ENCODE peak calls at places on chromosomes 4 and X, in six cellular contexts. R, Z, I, P, Y and K are unnamed samples.

GRCh38 chr4:105620640-105621323 is 68.4 kb downstream of the ARHGEF38 start:
- DNase-seq in R (no peak), Z (no peak), I (no peak), P (no peak), Y (no peak), K (no peak)

GRCh38 chrX:15451913-15452312 is 41.2 kb downstream of the PIR start:
- DNase-seq in R (no peak), Z (no peak), I (no peak), P (no peak), Y (no peak), K (no peak)

GRCh38 chr4:1337951-1338751 is 8.9 kb upstream of the UVSSA start:
- DNase-seq in R (no peak), Z (no peak), I (no peak), P (no peak), Y (no peak), K (no peak)

GRCh38 chrX:97389761-97390192 is 506.1 kb downstream of the RPA4 start:
- DNase-seq in R (no peak), Z (no peak), I (no peak), P (no peak), Y (no peak), K (no peak)

GRCh38 chrX:20884565-20884964 is 489.7 kb upstream of the CNKSR2 start:
- DNase-seq in R (no peak), Z (no peak), I (no peak), P (no peak), Y (no peak), K (no peak)

GRCh38 chr4:124189545-124189944 is 523.0 kb downstream of the ANKRD50 start:
- DNase-seq in R (no peak), Z (no peak), I (no peak), P (no peak), Y (no peak), K (no peak)

GRCh38 chr4:163165217-163166017 is 1.3 kb downstream of the NAF1 start:
- DNase-seq in R (no peak), Z (no peak), I (no peak), P (no peak), Y (no peak), K (no peak)

GRCh38 chrX:79181401-79181800 is 36.9 kb downstream of the GPR174 start:
- DNase-seq in R (no peak), Z (no peak), I (no peak), P (no peak), Y (no peak), K (no peak)

GRCh38 chr4:152342293-152342692 is 193.6 kb downstream of the FBXW7 start:
- DNase-seq in R (no peak), Z (peak), I (no peak), P (no peak), Y (no peak), K (no peak)

GRCh38 chrX:18291006-18291545 is 63.4 kb downstream of the SCML2 start:
- DNase-seq in R (no peak), Z (no peak), I (no peak), P (no peak), Y (no peak), K (no peak)

GRCh38 chr4:135508006-135508714 is 1306.6 kb upstream of the PABPC4L start:
- DNase-seq in R (no peak), Z (no peak), I (no peak), P (no peak), Y (no peak), K (no peak)

GRCh38 chr4:174880001-174880400 is 38.2 kb upstream of the ADAM29 start:
- DNase-seq in R (no peak), Z (no peak), I (no peak), P (no peak), Y (no peak), K (no peak)

GRCh38 chr4:91198951-91199350 is 1071.8 kb downstream of the CCSER1 start:
- DNase-seq in R (no peak), Z (no peak), I (no peak), P (no peak), Y (no peak), K (no peak)

GRCh38 chr4:112747035-112747434 is 110.1 kb downstream of the LARP7 start:
- DNase-seq in R (no peak), Z (peak), I (no peak), P (no peak), Y (no peak), K (no peak)

GRCh38 chr4:47451657-47452056 is 11.8 kb downstream of the COMMD8 start:
- DNase-seq in R (no peak), Z (no peak), I (no peak), P (no peak), Y (no peak), K (no peak)

GRCh38 chr4:89586864-89587263 is 250.1 kb downstream of the SNCA start:
- DNase-seq in R (no peak), Z (no peak), I (no peak), P (no peak), Y (no peak), K (no peak)

GRCh38 chr4:183383606-183384005 is 60.8 kb upstream of the CDKN2AIP start:
- DNase-seq in R (no peak), Z (no peak), I (no peak), P (no peak), Y (no peak), K (no peak)

GRCh38 chrX:19677121-19677520 is 161.8 kb upstream of the MAP3K15 start:
- DNase-seq in R (no peak), Z (no peak), I (no peak), P (no peak), Y (no peak), K (no peak)

GRCh38 chr4:27082786-27083185 is 222.1 kb downstream of the STIM2 start:
- DNase-seq in R (no peak), Z (no peak), I (no peak), P (no peak), Y (no peak), K (no peak)

GRCh38 chr4:138235419-138235952 is 6.7 kb downstream of the SLC7A11 start:
- DNase-seq in R (no peak), Z (no peak), I (peak), P (no peak), Y (no peak), K (no peak)

GRCh38 chrX:10576777-10577444 is 43.5 kb downstream of the MID1 start:
- DNase-seq in R (no peak), Z (no peak), I (no peak), P (no peak), Y (no peak), K (no peak)

GRCh38 chr4:159946983-159947645 is 844.2 kb downstream of the RAPGEF2 start:
- DNase-seq in R (no peak), Z (peak), I (peak), P (no peak), Y (peak), K (no peak)

GRCh38 chrX:21847342-21847741 is 7.9 kb downstream of the MBTPS2 start:
- DNase-seq in R (no peak), Z (no peak), I (no peak), P (no peak), Y (no peak), K (no peak)

GRCh38 chr4:96009720-96010119 is 169.8 kb downstream of the PDHA2 start:
- DNase-seq in R (no peak), Z (no peak), I (no peak), P (no peak), Y (no peak), K (no peak)

GRCh38 chr4:107153228-107153627 is 117.1 kb upstream of the DKK2 start:
- DNase-seq in R (no peak), Z (peak), I (no peak), P (peak), Y (no peak), K (no peak)

GRCh38 chr4:57064120-57064519 is 46.1 kb downstream of the IGFBP7 start:
- DNase-seq in R (no peak), Z (no peak), I (no peak), P (no peak), Y (no peak), K (no peak)

GRCh38 chr4:112029642-112030235 is 115.5 kb upstream of the FAM241A start:
- DNase-seq in R (no peak), Z (no peak), I (no peak), P (no peak), Y (no peak), K (no peak)

GRCh38 chr4:25637581-25638220 is 17.9 kb upstream of the SLC34A2 start:
- DNase-seq in R (no peak), Z (no peak), I (no peak), P (no peak), Y (no peak), K (no peak)

GRCh38 chr4:94621491-94622080 is 136.2 kb upstream of the BMPR1B start:
- DNase-seq in R (peak), Z (peak), I (peak), P (no peak), Y (no peak), K (peak)

GRCh38 chr4:70196855-70197254 is 1.3 kb downstream of the ODAM start:
- DNase-seq in R (no peak), Z (no peak), I (no peak), P (no peak), Y (no peak), K (no peak)

GRCh38 chr4:8009710-8010534 is 70.3 kb upstream of the AFAP1 start:
- DNase-seq in R (no peak), Z (peak), I (no peak), P (no peak), Y (no peak), K (no peak)

GRCh38 chr4:24248674-24249644 is 335.4 kb downstream of the DHX15 start:
- DNase-seq in R (no peak), Z (no peak), I (no peak), P (no peak), Y (no peak), K (no peak)

GRCh38 chrX:101347859-101348451 is 587 bp downstream of the TIMM8A start:
- DNase-seq in R (no peak), Z (peak), I (peak), P (no peak), Y (no peak), K (no peak)

GRCh38 chr4:8318509-8318908 is 49.0 kb downstream of the HTRA3 start:
- DNase-seq in R (no peak), Z (no peak), I (no peak), P (peak), Y (no peak), K (no peak)

GRCh38 chr4:3177905-3178304 is 71.1 kb upstream of the MSANTD1 start:
- DNase-seq in R (no peak), Z (no peak), I (no peak), P (no peak), Y (no peak), K (no peak)

GRCh38 chr4:3178351-3178750 is 70.6 kb upstream of the MSANTD1 start:
- DNase-seq in R (no peak), Z (no peak), I (no peak), P (no peak), Y (no peak), K (no peak)

GRCh38 chr4:3183008-3183407 is 66.0 kb upstream of the MSANTD1 start:
- DNase-seq in R (no peak), Z (no peak), I (no peak), P (no peak), Y (no peak), K (no peak)

GRCh38 chr4:3176625-3177229 is 72.2 kb upstream of the MSANTD1 start:
- DNase-seq in R (no peak), Z (no peak), I (no peak), P (no peak), Y (no peak), K (no peak)

DNA sequence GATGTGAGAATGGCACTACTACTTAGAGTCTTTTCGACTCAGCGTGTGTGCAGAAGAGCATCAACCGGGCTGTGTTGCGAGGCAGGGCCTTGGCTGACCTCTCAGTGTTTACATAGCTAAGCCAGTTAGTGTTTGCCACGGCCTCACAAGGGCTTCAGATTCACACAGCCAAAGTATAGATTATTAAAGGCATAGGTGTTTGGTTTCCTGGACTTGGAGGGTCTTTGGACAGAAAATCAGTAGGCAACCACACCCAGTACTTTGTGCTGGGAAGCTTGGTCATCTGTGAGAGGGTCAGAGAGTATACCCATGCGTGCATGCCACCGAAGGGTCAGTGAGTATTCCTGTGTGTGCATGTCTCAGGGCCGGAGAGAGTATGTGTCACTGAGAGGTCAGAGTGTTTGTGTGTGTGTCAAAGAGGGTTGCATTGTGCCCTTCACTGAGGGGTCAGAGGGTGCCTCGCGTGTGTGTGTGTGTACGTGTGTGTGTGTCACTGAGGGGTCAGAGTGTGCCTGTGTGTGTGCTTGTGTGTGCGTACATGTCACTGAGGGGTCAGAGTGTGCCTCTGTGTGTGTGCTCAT is 69.7 kb upstream of the MSANTD1 start:
- DNase-seq in R (no peak), Z (peak), I (no peak), P (no peak), Y (no peak), K (no peak)
- TF ChIP-seq POLR2A in R (no peak), Z (no peak), I (no peak), P (no peak), Y (peak), K (no peak)

GRCh38 chr4:158810487-158811215 is 41.8 kb downstream of the FNIP2 start:
- DNase-seq in R (no peak), Z (no peak), I (no peak), P (no peak), Y (no peak), K (no peak)

GRCh38 chr4:158811704-158812103 is 42.9 kb downstream of the FNIP2 start:
- DNase-seq in R (no peak), Z (no peak), I (no peak), P (no peak), Y (no peak), K (no peak)

GRCh38 chr4:158808399-158808798 is 39.6 kb downstream of the FNIP2 start:
- DNase-seq in R (no peak), Z (no peak), I (no peak), P (no peak), Y (no peak), K (no peak)

GRCh38 chr4:158811216-158811540 is 42.4 kb downstream of the FNIP2 start:
- DNase-seq in R (no peak), Z (no peak), I (no peak), P (no peak), Y (no peak), K (no peak)

DNA sequence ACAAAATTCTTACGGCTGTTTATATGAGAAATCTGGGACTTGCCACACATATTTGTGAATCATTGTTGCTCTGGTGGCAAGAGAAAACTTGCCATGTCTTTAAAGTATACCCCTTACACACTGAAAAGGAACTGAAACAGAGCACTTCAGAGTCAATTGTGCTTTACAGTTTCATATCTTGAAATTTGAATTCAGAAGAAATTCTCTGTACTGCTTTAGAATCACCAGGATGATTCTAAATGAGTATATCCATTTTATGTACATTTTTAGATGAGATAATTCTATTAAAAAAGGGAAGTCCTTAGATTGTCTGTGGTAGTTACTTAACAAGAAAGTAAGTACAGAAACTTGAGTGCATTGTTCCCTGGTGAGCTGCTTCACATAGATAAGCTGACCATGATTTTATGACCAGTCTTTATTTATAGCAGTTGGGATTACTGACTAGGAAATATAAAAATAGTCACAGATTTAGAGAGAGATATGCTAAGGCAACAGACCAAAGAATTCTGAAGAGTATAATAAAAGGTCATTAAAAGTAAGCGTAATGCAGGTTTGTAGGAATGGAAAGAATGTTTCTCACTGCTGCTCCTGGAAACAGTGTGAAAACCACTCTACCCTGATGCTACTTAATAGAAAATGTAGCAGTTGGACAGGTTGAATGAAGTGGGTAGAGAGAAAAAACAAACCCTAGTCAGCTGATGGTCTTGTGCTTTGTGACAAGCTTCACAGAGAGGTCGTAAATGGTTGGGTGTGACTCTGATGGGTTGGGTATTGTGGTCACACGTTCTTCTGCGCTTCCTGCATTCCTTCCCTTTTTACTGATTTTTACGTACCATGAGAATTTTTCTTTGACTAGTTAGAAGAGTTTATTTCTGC is 41.0 kb downstream of the FNIP2 start:
- DNase-seq in R (no peak), Z (no peak), I (no peak), P (no peak), Y (peak), K (no peak)
- TF ChIP-seq POLR2AphosphoS5 in R (no peak), Z (no peak), I (no peak), P (no peak), Y (peak), K (no peak)

GRCh38 chr4:146222313-146222712 is 8.0 kb downstream of the REELD1 start:
- DNase-seq in R (no peak), Z (no peak), I (no peak), P (no peak), Y (no peak), K (no peak)
- TF ChIP-seq TAF1 in R (no peak), Z (no peak), I (no peak), P (no peak), Y (no peak), K (no peak)

GRCh38 chrX:109536439-109537323 is at the start of gene NXT2:
- DNase-seq in R (peak), Z (peak), I (peak), P (peak), Y (peak), K (peak)
- TF ChIP-seq POLR2A in R (peak), Z (peak), I (peak), P (peak), Y (peak), K (peak)

GRCh38 chrX:103210056-103210455 is 4.9 kb upstream of the BEX4 start:
- DNase-seq in R (no peak), Z (no peak), I (no peak), P (no peak), Y (no peak), K (no peak)

GRCh38 chrX:103215768-103216085 is 819 bp downstream of the BEX4 start:
- DNase-seq in R (peak), Z (no peak), I (no peak), P (peak), Y (no peak), K (no peak)

GRCh38 chrX:103212749-103213457 is 2.0 kb upstream of the BEX4 start:
- DNase-seq in R (no peak), Z (no peak), I (no peak), P (no peak), Y (no peak), K (no peak)

GRCh38 chrX:103211012-103211715 is 3.7 kb upstream of the BEX4 start:
- DNase-seq in R (no peak), Z (peak), I (no peak), P (no peak), Y (no peak), K (no peak)

DNA sequence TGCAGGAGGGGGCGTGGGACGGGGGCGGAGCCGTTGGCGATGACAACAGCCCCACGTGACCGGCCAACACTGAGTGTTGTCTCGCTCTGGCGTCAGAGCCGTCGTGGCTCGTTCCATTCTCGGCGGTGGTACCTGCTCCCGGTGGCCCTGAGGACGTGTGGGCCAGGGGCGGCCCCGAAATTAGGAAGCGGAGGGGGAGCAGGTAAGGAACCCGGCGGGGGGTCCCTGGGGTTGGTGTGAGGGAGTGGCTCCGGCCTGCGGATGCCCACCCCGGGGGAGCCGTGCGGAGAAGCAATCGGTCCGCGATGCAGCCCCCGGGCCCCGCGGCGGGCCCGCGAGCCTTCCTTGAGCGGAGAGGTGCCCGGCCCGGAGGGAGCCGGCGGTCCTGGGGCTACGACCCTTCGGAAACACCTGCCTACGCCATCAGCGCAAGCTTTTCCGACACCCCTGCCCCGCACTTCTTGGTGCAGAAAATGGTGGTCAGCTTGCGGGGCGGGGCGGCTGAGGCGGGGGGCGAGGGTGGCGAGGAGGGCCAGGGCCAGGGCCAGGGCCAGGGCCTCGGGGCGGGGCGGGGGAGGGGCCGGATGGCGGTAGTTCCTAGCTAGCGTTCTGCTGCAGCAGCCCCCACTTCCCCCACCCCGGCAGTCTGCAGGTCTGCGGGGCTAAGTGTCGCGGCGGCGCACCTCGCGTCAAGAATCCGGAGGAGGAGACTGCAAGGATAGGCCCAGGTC is at the start of gene BEX4:
- DNase-seq in R (peak), Z (no peak), I (peak), P (peak), Y (no peak), K (peak)
- TF ChIP-seq POLR2AphosphoS5 in R (peak), Z (no peak), I (peak), P (peak), Y (peak), K (no peak)